ENCODE peak calls at places on chromosomes 7 and 10, in ten cellular contexts. One of them, this sample, is unnamed.

GRCh38 chr10:29688230-29688634 is 53.5 kb upstream of the SVIL start:
- DNase-seq in prostate gland: no peak
- DNase-seq in endodermal cell: peak; percentile 86
- DNase-seq in Caco-2: peak; percentile 84
- DNase-seq in transverse colon: no peak
- DNase-seq in H1: peak; percentile 70
- DNase-seq in GM06990: no peak
- DNase-seq in brain microvascular endothelial cell: no peak
- DNase-seq in CD8-positive, alpha-beta memory T cell: no peak
- DNase-seq in vagina: peak; percentile 40
- DNase-seq in this sample: no peak

GRCh38 chr10:23053036-23053435 is 42.3 kb upstream of the MSRB2 start:
- DNase-seq in Caco-2: peak; percentile 53
- DNase-seq in vagina: no peak
- DNase-seq in GM06990: no peak
- DNase-seq in endodermal cell: no peak
- DNase-seq in brain microvascular endothelial cell: no peak
- DNase-seq in CD8-positive, alpha-beta memory T cell: no peak
- DNase-seq in transverse colon: no peak
- DNase-seq in H1: no peak
- DNase-seq in prostate gland: no peak
- DNase-seq in this sample: peak; percentile 86

GRCh38 chr10:96022739-96023138 is 20.6 kb upstream of the CCNJ start:
- DNase-seq in endodermal cell: no peak
- DNase-seq in H1: no peak
- DNase-seq in CD8-positive, alpha-beta memory T cell: no peak
- DNase-seq in vagina: no peak
- DNase-seq in brain microvascular endothelial cell: no peak
- DNase-seq in transverse colon: no peak
- DNase-seq in prostate gland: no peak
- DNase-seq in GM06990: no peak
- DNase-seq in Caco-2: no peak
- DNase-seq in this sample: no peak

GRCh38 chr10:69838853-69839252 is 37.1 kb downstream of the COL13A1 start:
- DNase-seq in prostate gland: no peak
- DNase-seq in endodermal cell: no peak
- DNase-seq in Caco-2: no peak
- DNase-seq in vagina: no peak
- DNase-seq in GM06990: no peak
- DNase-seq in brain microvascular endothelial cell: peak; percentile 72
- DNase-seq in transverse colon: no peak
- DNase-seq in H1: no peak
- DNase-seq in CD8-positive, alpha-beta memory T cell: no peak
- DNase-seq in this sample: no peak

GRCh38 chr10:21702633-21703111 is 168.6 kb downstream of the MLLT10 start:
- DNase-seq in brain microvascular endothelial cell: no peak
- DNase-seq in transverse colon: no peak
- DNase-seq in H1: no peak
- DNase-seq in endodermal cell: no peak
- DNase-seq in CD8-positive, alpha-beta memory T cell: peak; percentile 58
- DNase-seq in vagina: no peak
- DNase-seq in Caco-2: no peak
- DNase-seq in GM06990: peak; percentile 44
- DNase-seq in prostate gland: no peak
- DNase-seq in this sample: no peak

GRCh38 chr7:52017802-52018679 is 701.4 kb upstream of the COBL start:
- DNase-seq in vagina: no peak
- DNase-seq in GM06990: no peak
- DNase-seq in endodermal cell: peak; percentile 91
- DNase-seq in transverse colon: peak; percentile 20
- DNase-seq in Caco-2: peak; percentile 69
- DNase-seq in prostate gland: no peak
- DNase-seq in brain microvascular endothelial cell: no peak
- DNase-seq in CD8-positive, alpha-beta memory T cell: no peak
- DNase-seq in H1: peak; percentile 53
- DNase-seq in this sample: no peak

GRCh38 chr7:10557375-10557774 is 416.3 kb upstream of the PHF14 start:
- DNase-seq in prostate gland: no peak
- DNase-seq in brain microvascular endothelial cell: no peak
- DNase-seq in endodermal cell: no peak
- DNase-seq in H1: no peak
- DNase-seq in vagina: no peak
- DNase-seq in transverse colon: no peak
- DNase-seq in CD8-positive, alpha-beta memory T cell: no peak
- DNase-seq in Caco-2: no peak
- DNase-seq in GM06990: no peak
- DNase-seq in this sample: no peak

GRCh38 chr10:13535346-13535745 is 6.5 kb upstream of the BEND7 start:
- DNase-seq in CD8-positive, alpha-beta memory T cell: no peak
- DNase-seq in GM06990: no peak
- DNase-seq in Caco-2: no peak
- DNase-seq in vagina: no peak
- DNase-seq in H1: no peak
- DNase-seq in brain microvascular endothelial cell: no peak
- DNase-seq in endodermal cell: no peak
- DNase-seq in prostate gland: no peak
- DNase-seq in transverse colon: no peak
- DNase-seq in this sample: no peak

GRCh38 chr10:128498746-128499145 is 372.5 kb upstream of the MKI67 start:
- DNase-seq in endodermal cell: no peak
- DNase-seq in Caco-2: no peak
- DNase-seq in prostate gland: no peak
- DNase-seq in transverse colon: no peak
- DNase-seq in GM06990: no peak
- DNase-seq in H1: no peak
- DNase-seq in vagina: no peak
- DNase-seq in brain microvascular endothelial cell: no peak
- DNase-seq in CD8-positive, alpha-beta memory T cell: no peak
- DNase-seq in this sample: no peak
- H3K27me3 ChIP-seq in endodermal cell: no peaks in the 10 kb centered on the region
- H3K27me3 ChIP-seq in Caco-2: no peaks in the 10 kb centered on the region
- H3K27me3 ChIP-seq in prostate gland: no peaks in the 10 kb centered on the region
- H3K27me3 ChIP-seq in transverse colon: no peaks in the 10 kb centered on the region
- H3K27me3 ChIP-seq in GM06990: no peaks in the 10 kb centered on the region
- H3K27me3 ChIP-seq in H1: no peaks in the 10 kb centered on the region
- H3K27me3 ChIP-seq in vagina: no peaks in the 10 kb centered on the region
- H3K27me3 ChIP-seq in brain microvascular endothelial cell: no peaks in the 10 kb centered on the region
- H3K27me3 ChIP-seq in CD8-positive, alpha-beta memory T cell: no peaks in the 10 kb centered on the region
- H3K27me3 ChIP-seq in this sample: no peaks in the 10 kb centered on the region

GRCh38 chr10:1607466-1607865 is 129.9 kb downstream of the ADARB2 start:
- DNase-seq in transverse colon: no peak
- DNase-seq in prostate gland: no peak
- DNase-seq in H1: no peak
- DNase-seq in endodermal cell: peak; percentile 25
- DNase-seq in Caco-2: no peak
- DNase-seq in CD8-positive, alpha-beta memory T cell: no peak
- DNase-seq in GM06990: no peak
- DNase-seq in vagina: no peak
- DNase-seq in brain microvascular endothelial cell: no peak
- DNase-seq in this sample: no peak

GRCh38 chr10:1610986-1611770 is 126.1 kb downstream of the ADARB2 start:
- DNase-seq in endodermal cell: peak; percentile 39
- DNase-seq in prostate gland: no peak
- DNase-seq in vagina: peak; percentile 37
- DNase-seq in CD8-positive, alpha-beta memory T cell: no peak
- DNase-seq in GM06990: no peak
- DNase-seq in brain microvascular endothelial cell: no peak
- DNase-seq in H1: no peak
- DNase-seq in Caco-2: no peak
- DNase-seq in transverse colon: no peak
- DNase-seq in this sample: no peak

GRCh38 chr10:1608408-1609037 is 128.8 kb downstream of the ADARB2 start:
- DNase-seq in H1: peak; percentile 15
- DNase-seq in vagina: peak; percentile 42
- DNase-seq in GM06990: no peak
- DNase-seq in endodermal cell: peak; percentile 78
- DNase-seq in prostate gland: no peak
- DNase-seq in CD8-positive, alpha-beta memory T cell: no peak
- DNase-seq in Caco-2: no peak
- DNase-seq in brain microvascular endothelial cell: no peak
- DNase-seq in transverse colon: no peak
- DNase-seq in this sample: no peak

GRCh38 chr10:1609038-1609411 is 128.3 kb downstream of the ADARB2 start:
- DNase-seq in prostate gland: no peak
- DNase-seq in transverse colon: no peak
- DNase-seq in vagina: no peak
- DNase-seq in Caco-2: no peak
- DNase-seq in brain microvascular endothelial cell: no peak
- DNase-seq in H1: no peak
- DNase-seq in GM06990: no peak
- DNase-seq in CD8-positive, alpha-beta memory T cell: no peak
- DNase-seq in endodermal cell: no peak
- DNase-seq in this sample: no peak

GRCh38 chr10:1609596-1609995 is 127.7 kb downstream of the ADARB2 start:
- DNase-seq in GM06990: no peak
- DNase-seq in endodermal cell: peak; percentile 57
- DNase-seq in Caco-2: no peak
- DNase-seq in vagina: peak; percentile 42
- DNase-seq in brain microvascular endothelial cell: no peak
- DNase-seq in H1: no peak
- DNase-seq in CD8-positive, alpha-beta memory T cell: no peak
- DNase-seq in transverse colon: no peak
- DNase-seq in prostate gland: no peak
- DNase-seq in this sample: no peak
- H3K27me3 ChIP-seq in GM06990: no peaks in the 10 kb centered on the region
- H3K27me3 ChIP-seq in endodermal cell: no peaks in the 10 kb centered on the region
- H3K27me3 ChIP-seq in Caco-2: peaks cover 2% of the 10 kb centered on the region
- H3K27me3 ChIP-seq in vagina: no peaks in the 10 kb centered on the region
- H3K27me3 ChIP-seq in brain microvascular endothelial cell: no peaks in the 10 kb centered on the region
- H3K27me3 ChIP-seq in H1: peaks cover 2% of the 10 kb centered on the region
- H3K27me3 ChIP-seq in CD8-positive, alpha-beta memory T cell: no peaks in the 10 kb centered on the region
- H3K27me3 ChIP-seq in transverse colon: peaks cover 44% of the 10 kb centered on the region
- H3K27me3 ChIP-seq in prostate gland: no peaks in the 10 kb centered on the region
- H3K27me3 ChIP-seq in this sample: no peaks in the 10 kb centered on the region

GRCh38 chr7:45223078-45223477 is 65.5 kb downstream of the RAMP3 start:
- DNase-seq in endodermal cell: no peak
- DNase-seq in GM06990: no peak
- DNase-seq in CD8-positive, alpha-beta memory T cell: no peak
- DNase-seq in H1: no peak
- DNase-seq in transverse colon: no peak
- DNase-seq in brain microvascular endothelial cell: no peak
- DNase-seq in vagina: no peak
- DNase-seq in Caco-2: no peak
- DNase-seq in prostate gland: no peak
- DNase-seq in this sample: peak; percentile 22

GRCh38 chr7:45223728-45224630 is 66.4 kb downstream of the RAMP3 start:
- DNase-seq in CD8-positive, alpha-beta memory T cell: no peak
- DNase-seq in Caco-2: no peak
- DNase-seq in transverse colon: no peak
- DNase-seq in prostate gland: no peak
- DNase-seq in vagina: peak; percentile 77
- DNase-seq in GM06990: no peak
- DNase-seq in H1: no peak
- DNase-seq in endodermal cell: peak; percentile 49
- DNase-seq in brain microvascular endothelial cell: no peak
- DNase-seq in this sample: peak; percentile 22

GRCh38 chr7:45229130-45229920 is 71.7 kb downstream of the RAMP3 start:
- DNase-seq in Caco-2: no peak
- DNase-seq in H1: no peak
- DNase-seq in vagina: no peak
- DNase-seq in GM06990: no peak
- DNase-seq in prostate gland: no peak
- DNase-seq in transverse colon: no peak
- DNase-seq in endodermal cell: no peak
- DNase-seq in brain microvascular endothelial cell: no peak
- DNase-seq in CD8-positive, alpha-beta memory T cell: no peak
- DNase-seq in this sample: peak; percentile 26

GRCh38 chr7:45224832-45225231 is 67.2 kb downstream of the RAMP3 start:
- DNase-seq in endodermal cell: peak; percentile 83
- DNase-seq in H1: no peak
- DNase-seq in vagina: peak; percentile 64
- DNase-seq in CD8-positive, alpha-beta memory T cell: no peak
- DNase-seq in Caco-2: no peak
- DNase-seq in transverse colon: no peak
- DNase-seq in brain microvascular endothelial cell: no peak
- DNase-seq in prostate gland: no peak
- DNase-seq in GM06990: no peak
- DNase-seq in this sample: peak; percentile 24

GRCh38 chr7:45225560-45226335 is 68.2 kb downstream of the RAMP3 start:
- DNase-seq in vagina: peak; percentile 78
- DNase-seq in endodermal cell: peak; percentile 32
- DNase-seq in CD8-positive, alpha-beta memory T cell: no peak
- DNase-seq in H1: no peak
- DNase-seq in brain microvascular endothelial cell: no peak
- DNase-seq in transverse colon: no peak
- DNase-seq in GM06990: no peak
- DNase-seq in Caco-2: no peak
- DNase-seq in prostate gland: no peak
- DNase-seq in this sample: peak; percentile 11
- H3K27me3 ChIP-seq in vagina: no peaks in the 10 kb centered on the region
- H3K27me3 ChIP-seq in endodermal cell: no peaks in the 10 kb centered on the region
- H3K27me3 ChIP-seq in CD8-positive, alpha-beta memory T cell: peaks cover 3% of the 10 kb centered on the region
- H3K27me3 ChIP-seq in H1: no peaks in the 10 kb centered on the region
- H3K27me3 ChIP-seq in brain microvascular endothelial cell: no peaks in the 10 kb centered on the region
- H3K27me3 ChIP-seq in transverse colon: no peaks in the 10 kb centered on the region
- H3K27me3 ChIP-seq in GM06990: no peaks in the 10 kb centered on the region
- H3K27me3 ChIP-seq in Caco-2: no peaks in the 10 kb centered on the region
- H3K27me3 ChIP-seq in prostate gland: peaks cover 17% of the 10 kb centered on the region
- H3K27me3 ChIP-seq in this sample: no peaks in the 10 kb centered on the region

GRCh38 chr10:93065675-93066543 is 5.3 kb downstream of the CYP26C1 start:
- DNase-seq in H1: no peak
- DNase-seq in endodermal cell: peak; percentile 85
- DNase-seq in CD8-positive, alpha-beta memory T cell: no peak
- DNase-seq in Caco-2: no peak
- DNase-seq in brain microvascular endothelial cell: no peak
- DNase-seq in GM06990: no peak
- DNase-seq in vagina: no peak
- DNase-seq in prostate gland: no peak
- DNase-seq in transverse colon: no peak
- DNase-seq in this sample: no peak

GRCh38 chr10:93064874-93065660 is 4.5 kb downstream of the CYP26C1 start:
- DNase-seq in CD8-positive, alpha-beta memory T cell: no peak
- DNase-seq in brain microvascular endothelial cell: no peak
- DNase-seq in GM06990: no peak
- DNase-seq in H1: no peak
- DNase-seq in endodermal cell: no peak
- DNase-seq in vagina: no peak
- DNase-seq in Caco-2: no peak
- DNase-seq in prostate gland: no peak
- DNase-seq in transverse colon: no peak
- DNase-seq in this sample: no peak

GRCh38 chr10:93067443-93068365 is 6.0 kb upstream of the CYP26A1 start:
- DNase-seq in GM06990: no peak
- DNase-seq in prostate gland: no peak
- DNase-seq in endodermal cell: no peak
- DNase-seq in H1: no peak
- DNase-seq in transverse colon: no peak
- DNase-seq in vagina: peak; percentile 32
- DNase-seq in brain microvascular endothelial cell: no peak
- DNase-seq in CD8-positive, alpha-beta memory T cell: no peak
- DNase-seq in Caco-2: no peak
- DNase-seq in this sample: no peak

GRCh38 chr10:93068411-93069244 is 5.1 kb upstream of the CYP26A1 start:
- DNase-seq in endodermal cell: peak; percentile 84
- DNase-seq in Caco-2: no peak
- DNase-seq in GM06990: no peak
- DNase-seq in transverse colon: no peak
- DNase-seq in CD8-positive, alpha-beta memory T cell: no peak
- DNase-seq in H1: no peak
- DNase-seq in vagina: peak; percentile 56
- DNase-seq in prostate gland: no peak
- DNase-seq in brain microvascular endothelial cell: no peak
- DNase-seq in this sample: no peak

DNA sequence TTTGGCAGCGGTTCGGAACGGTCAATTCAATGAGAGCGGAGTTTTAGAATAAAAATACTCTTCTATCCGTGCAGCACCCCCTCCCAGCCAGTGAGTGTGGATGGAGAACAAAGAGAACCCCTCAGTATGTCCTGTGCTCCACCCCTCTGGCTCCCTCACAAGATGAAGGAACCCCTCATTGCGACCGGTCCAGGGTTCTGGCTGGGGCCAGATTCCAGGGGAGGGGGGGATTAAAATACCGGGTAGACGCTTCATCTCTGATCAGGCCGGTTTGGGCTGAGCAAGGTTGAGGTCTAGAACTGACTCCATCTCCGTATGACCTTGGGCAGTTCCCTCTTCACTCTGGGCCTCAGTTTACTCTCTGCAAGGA is 5.9 kb downstream of the CYP26C1 start:
- DNase-seq in vagina: peak; percentile 77
- DNase-seq in prostate gland: no peak
- DNase-seq in brain microvascular endothelial cell: no peak
- DNase-seq in transverse colon: no peak
- DNase-seq in endodermal cell: no peak
- DNase-seq in Caco-2: no peak
- DNase-seq in H1: no peak
- DNase-seq in CD8-positive, alpha-beta memory T cell: no peak
- DNase-seq in GM06990: no peak
- DNase-seq in this sample: no peak
- H3K27me3 ChIP-seq in vagina: peaks cover 5% of the 10 kb centered on the region
- H3K27me3 ChIP-seq in prostate gland: peaks cover 30% of the 10 kb centered on the region
- H3K27me3 ChIP-seq in brain microvascular endothelial cell: peaks cover 95% of the 10 kb centered on the region
- H3K27me3 ChIP-seq in transverse colon: peaks cover 100% of the 10 kb centered on the region
- H3K27me3 ChIP-seq in endodermal cell: peaks cover 98% of the 10 kb centered on the region
- H3K27me3 ChIP-seq in Caco-2: peaks cover 3% of the 10 kb centered on the region
- H3K27me3 ChIP-seq in H1: peaks cover 99% of the 10 kb centered on the region
- H3K27me3 ChIP-seq in CD8-positive, alpha-beta memory T cell: peaks cover 7% of the 10 kb centered on the region
- H3K27me3 ChIP-seq in GM06990: peaks cover 6% of the 10 kb centered on the region
- H3K27me3 ChIP-seq in this sample: peaks cover 5% of the 10 kb centered on the region